ENCODE peak calls at places on chromosome 17, in eight cellular contexts. U is H1, A is SK-N-SH, P is OCI-LY7, L is GM23248, H is neural progenitor cell, M is mesenchymal stem cell, S is mammary epithelial cell. R is an unnamed sample.

GRCh38 chr17:28057731-28058246 is 15.3 kb downstream of the NLK start:
- DNase-seq in U (no peak), A (no peak), P (no peak), L (peak), H (no peak), M (peak), S (peak), R (peak)

GRCh38 chr17:6161456-6161855 is 91.3 kb downstream of the WSCD1 start:
- DNase-seq in U (no peak), A (no peak), P (no peak), L (no peak), H (no peak), M (no peak), S (peak), R (no peak)

GRCh38 chr17:63071797-63072196 is 105.8 kb downstream of the TANC2 start:
- DNase-seq in U (no peak), A (no peak), P (no peak), L (peak), H (no peak), M (no peak), S (peak), R (no peak)

GRCh38 chr17:43006639-43007551 is at the start of gene IFI35:
- DNase-seq in U (peak), A (no peak), P (peak), L (peak), H (peak), M (peak), S (peak), R (peak)

GRCh38 chr17:72884066-72884465 is 208.4 kb downstream of the SLC39A11 start:
- DNase-seq in U (no peak), A (no peak), P (no peak), L (no peak), H (no peak), M (no peak), S (no peak), R (no peak)

GRCh38 chr17:70169707-70170597 is 620 bp downstream of the KCNJ2 start:
- DNase-seq in U (no peak), A (no peak), P (no peak), L (peak), H (no peak), M (peak), S (no peak), R (no peak)

GRCh38 chr17:62678214-62678919 is 50.9 kb downstream of the MRC2 start:
- DNase-seq in U (no peak), A (peak), P (no peak), L (no peak), H (no peak), M (no peak), S (no peak), R (no peak)

GRCh38 chr17:49739662-49740271 is 24.2 kb downstream of the FAM117A start:
- DNase-seq in U (no peak), A (peak), P (peak), L (no peak), H (no peak), M (peak), S (peak), R (peak)

GRCh38 chr17:50095626-50096037 is 481 bp downstream of the PDK2 start:
- DNase-seq in U (peak), A (peak), P (peak), L (peak), H (peak), M (no peak), S (no peak), R (no peak)

GRCh38 chr17:37481001-37481665 is 8.6 kb upstream of the DUSP14 start:
- DNase-seq in U (no peak), A (no peak), P (no peak), L (no peak), H (no peak), M (no peak), S (peak), R (no peak)

GRCh38 chr17:37485938-37486570 is 3.6 kb upstream of the DUSP14 start:
- DNase-seq in U (no peak), A (no peak), P (no peak), L (peak), H (no peak), M (peak), S (no peak), R (no peak)

GRCh38 chr17:37479025-37479424 is 10.7 kb upstream of the DUSP14 start:
- DNase-seq in U (no peak), A (no peak), P (no peak), L (no peak), H (no peak), M (no peak), S (no peak), R (no peak)

GRCh38 chr17:37480427-37480826 is 9.3 kb upstream of the DUSP14 start:
- DNase-seq in U (no peak), A (no peak), P (no peak), L (no peak), H (no peak), M (no peak), S (no peak), R (no peak)

GRCh38 chr17:37483311-37484039 is 6.2 kb upstream of the DUSP14 start:
- DNase-seq in U (no peak), A (peak), P (peak), L (peak), H (no peak), M (peak), S (no peak), R (peak)
- H2AFZ ChIP-seq in U (no peak), A (no peak), P (no peak), L (peak), H (no peak), M (no peak), S (no peak), R (no peak)

DNA sequence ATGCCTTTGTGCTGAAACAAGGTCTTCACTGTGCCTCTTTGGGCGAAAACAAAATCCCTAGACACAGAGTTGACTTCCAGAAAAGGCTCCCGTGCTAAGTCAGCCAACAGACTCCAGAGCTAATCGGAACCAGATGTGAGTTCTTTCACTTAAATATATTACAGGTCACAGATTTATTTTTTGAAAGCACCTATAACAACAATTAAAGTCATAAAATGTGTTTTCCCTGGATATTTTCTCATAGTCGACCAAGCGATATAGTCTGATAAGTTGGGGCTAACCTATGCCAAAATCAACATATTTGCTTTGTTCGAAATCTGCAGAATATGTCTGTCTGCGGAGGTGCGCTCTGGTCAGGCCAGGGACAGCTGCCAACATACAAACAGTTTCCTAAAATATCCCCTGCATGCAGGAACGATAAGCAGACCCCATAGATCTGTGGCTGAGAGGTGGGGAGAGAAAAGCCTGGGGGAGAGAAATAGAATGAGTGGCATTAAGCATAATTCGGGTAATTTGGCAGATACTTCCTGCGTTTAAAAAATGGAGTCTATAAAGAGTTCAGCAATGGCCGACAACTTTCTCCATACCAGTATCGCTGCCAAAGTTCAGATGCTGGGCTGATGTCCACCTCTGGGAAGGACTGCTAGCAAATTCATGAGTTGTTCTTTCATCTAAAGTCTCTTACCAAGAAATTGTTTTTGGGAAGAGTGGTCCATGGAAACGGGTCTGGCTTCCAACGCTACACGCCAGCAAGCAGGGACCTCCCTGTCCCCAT is 50.8 kb upstream of the MYH10 start:
- DNase-seq in U (no peak), A (peak), P (no peak), L (peak), H (no peak), M (no peak), S (no peak), R (no peak)
- H2AFZ ChIP-seq in U (peak), A (peak), P (no peak), L (peak), H (no peak), M (no peak), S (no peak), R (no peak)

DNA sequence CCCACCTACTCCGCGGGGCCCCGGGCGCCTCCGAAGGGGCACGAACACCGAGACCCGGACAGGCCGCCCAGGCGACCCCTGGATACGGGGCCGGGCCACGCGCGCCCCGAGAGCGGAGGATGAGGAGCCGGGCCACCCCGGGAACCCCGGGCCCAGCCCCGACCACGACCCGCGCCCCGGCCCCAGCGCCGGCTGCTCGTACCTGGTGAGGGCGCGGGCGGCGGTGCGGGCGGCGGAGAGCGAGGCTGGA is 192 bp downstream of the FASN start:
- DNase-seq in U (no peak), A (no peak), P (no peak), L (no peak), H (no peak), M (peak), S (no peak), R (no peak)
- H2AFZ ChIP-seq in U (no peak), A (no peak), P (peak), L (peak), H (no peak), M (no peak), S (no peak), R (no peak)

DNA sequence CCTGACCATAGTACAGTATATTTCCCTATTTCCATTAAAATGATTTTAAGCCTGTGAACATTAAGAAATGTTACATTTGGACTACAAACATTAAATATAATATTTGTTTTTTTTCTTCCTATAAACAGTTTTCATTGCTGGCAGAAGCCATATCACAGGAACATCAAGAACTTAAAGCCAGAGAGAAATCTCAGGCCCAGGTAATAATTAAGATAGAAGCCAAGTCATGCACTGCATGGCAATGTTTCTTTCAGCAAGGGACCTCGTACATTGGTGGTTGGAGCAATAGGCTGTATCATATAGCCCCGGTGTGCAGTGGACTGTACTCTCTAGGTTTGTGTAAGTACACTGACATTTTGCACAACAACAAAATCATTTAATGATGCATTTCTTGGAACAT is 30.1 kb downstream of the CEP95 start:
- DNase-seq in U (no peak), A (no peak), P (no peak), L (no peak), H (no peak), M (no peak), S (no peak), R (no peak)
- H2AFZ ChIP-seq in U (no peak), A (no peak), P (no peak), L (no peak), H (no peak), M (no peak), S (no peak), R (no peak)

GRCh38 chr17:48429638-48430586 is at the start of gene SKAP1:
- DNase-seq in U (peak), A (peak), P (no peak), L (peak), H (peak), M (no peak), S (no peak), R (peak)
- H2AFZ ChIP-seq in U (peak), A (no peak), P (peak), L (no peak), H (peak), M (no peak), S (peak), R (no peak)

GRCh38 chr17:40490982-40491381 is 10.4 kb downstream of the TNS4 start:
- DNase-seq in U (no peak), A (no peak), P (no peak), L (no peak), H (no peak), M (no peak), S (no peak), R (no peak)

GRCh38 chr17:40496170-40496569 is 5.3 kb downstream of the TNS4 start:
- DNase-seq in U (no peak), A (no peak), P (no peak), L (no peak), H (no peak), M (no peak), S (no peak), R (no peak)

GRCh38 chr17:40495140-40495539 is 6.3 kb downstream of the TNS4 start:
- DNase-seq in U (no peak), A (no peak), P (no peak), L (no peak), H (no peak), M (no peak), S (no peak), R (no peak)

GRCh38 chr17:40491486-40491885 is 9.9 kb downstream of the TNS4 start:
- DNase-seq in U (no peak), A (no peak), P (no peak), L (no peak), H (no peak), M (no peak), S (peak), R (no peak)

GRCh38 chr17:40493697-40494096 is 7.7 kb downstream of the TNS4 start:
- DNase-seq in U (no peak), A (peak), P (no peak), L (no peak), H (no peak), M (no peak), S (peak), R (no peak)
- H2AFZ ChIP-seq in U (no peak), A (no peak), P (no peak), L (no peak), H (no peak), M (no peak), S (no peak), R (no peak)

GRCh38 chr17:29613371-29613837 is 9.3 kb downstream of the CORO6 start:
- DNase-seq in U (peak), A (peak), P (peak), L (peak), H (peak), M (peak), S (no peak), R (no peak)
- H2AFZ ChIP-seq in U (peak), A (no peak), P (no peak), L (peak), H (peak), M (peak), S (no peak), R (no peak)

GRCh38 chr17:8087075-8087941 is at the start of gene ALOX12B:
- DNase-seq in U (no peak), A (no peak), P (no peak), L (no peak), H (no peak), M (no peak), S (peak), R (peak)
- H2AFZ ChIP-seq in U (no peak), A (no peak), P (no peak), L (no peak), H (no peak), M (no peak), S (peak), R (no peak)

GRCh38 chr17:36935681-36936454 is 1.4 kb upstream of the LHX1 start:
- DNase-seq in U (peak), A (peak), P (no peak), L (no peak), H (peak), M (no peak), S (no peak), R (peak)
- H2AFZ ChIP-seq in U (peak), A (no peak), P (no peak), L (no peak), H (no peak), M (no peak), S (no peak), R (peak)

R was measured in PC-9.